ENCODE peak calls at places on chromosomes 2 and 18, in seven cellular contexts. W is RPMI7951; R is stomach; H is neural crest cell; N is activated naive CD8-positive, alpha-beta T cell treated with anti-CD3 and anti-CD28 coated beads, Interleukin-2, amount 50 U/mL, for 24 hours; K is mucosa of descending colon; M is iris pigment epithelial cell. P is an unnamed sample.

GRCh38 chr2:94979406-94980375 is 45.8 kb upstream of the MAL start:
- DNase-seq in R (no peak), N (no peak), M (no peak), K (no peak), W (no peak), H (no peak), P (no peak)

GRCh38 chr18:25895518-25895917 is 194.9 kb downstream of the SS18 start:
- DNase-seq in M (no peak), H (no peak), R (no peak), W (no peak), N (no peak), K (no peak), P (no peak)

GRCh38 chr2:172131713-172132555 is 29.2 kb upstream of the DLX2 start:
- DNase-seq in K (no peak), R (no peak), W (no peak), H (no peak), M (no peak), N (no peak), P (no peak)

GRCh38 chr2:169928463-169928864 is 101.2 kb downstream of the UBR3 start:
- DNase-seq in M (peak), W (peak), K (no peak), H (no peak), R (no peak), N (no peak), P (peak)

GRCh38 chr2:168920504-168921157 is 19.5 kb downstream of the G6PC2 start:
- DNase-seq in H (no peak), N (no peak), K (no peak), M (peak), R (no peak), W (peak), P (peak)

GRCh38 chr18:34729740-34730338 is 19.7 kb downstream of the DTNA start:
- DNase-seq in M (no peak), K (no peak), R (no peak), N (no peak), W (no peak), H (no peak), P (no peak)

GRCh38 chr2:144456680-144457079 is 63.2 kb downstream of the ZEB2 start:
- DNase-seq in W (peak), N (no peak), K (no peak), R (no peak), H (no peak), M (peak), P (peak)

GRCh38 chr2:114727012-114727411 is 284.6 kb downstream of the DPP10 start:
- DNase-seq in N (no peak), W (no peak), R (no peak), H (no peak), M (no peak), K (no peak), P (no peak)

GRCh38 chr18:36296591-36297418 is 708 bp upstream of the FHOD3 start:
- DNase-seq in K (peak), N (peak), H (peak), W (peak), M (peak), R (no peak), P (peak)

GRCh38 chr2:169034256-169034655 is 3.1 kb upstream of the ABCB11 start:
- DNase-seq in R (peak), K (no peak), W (peak), H (no peak), N (no peak), M (peak), P (peak)

GRCh38 chr2:102119255-102119654 is 23.3 kb upstream of the IL1R1 start:
- DNase-seq in W (no peak), N (no peak), R (no peak), M (no peak), K (no peak), H (no peak), P (no peak)

GRCh38 chr2:72014871-72015270 is 132.8 kb downstream of the CYP26B1 start:
- DNase-seq in N (no peak), W (no peak), M (peak), K (no peak), H (no peak), R (no peak), P (no peak)

GRCh38 chr18:53991202-53991601 is 233.3 kb downstream of the MBD2 start:
- DNase-seq in R (no peak), M (peak), K (no peak), H (no peak), N (no peak), W (peak), P (no peak)

GRCh38 chr18:75041586-75041985 is 167.4 kb downstream of the PTGR3 start:
- DNase-seq in R (no peak), M (peak), K (no peak), N (no peak), H (no peak), W (peak), P (peak)

GRCh38 chr2:75466708-75467311 is 93.9 kb downstream of the EVA1A start:
- DNase-seq in R (peak), H (peak), M (peak), N (peak), K (no peak), W (peak), P (no peak)

GRCh38 chr2:47193607-47194006 is 38.5 kb upstream of the STPG4 start:
- DNase-seq in K (no peak), H (no peak), R (no peak), M (no peak), N (no peak), W (no peak), P (no peak)

GRCh38 chr2:73112913-73113633 is at the start of gene RAB11FIP5:
- DNase-seq in R (peak), N (peak), M (peak), H (peak), K (peak), W (peak), P (peak)

GRCh38 chr2:27651056-27651455 is 12.4 kb downstream of the SUPT7L start:
- DNase-seq in W (no peak), R (no peak), H (no peak), N (no peak), K (no peak), M (peak), P (no peak)

GRCh38 chr2:237581751-237582746 is 8.5 kb downstream of the RAB17 start:
- DNase-seq in M (peak), N (peak), R (peak), W (peak), H (peak), K (no peak), P (peak)

GRCh38 chr2:69390474-69390873 is 3.4 kb upstream of the GFPT1 start:
- DNase-seq in K (no peak), N (no peak), H (no peak), M (no peak), W (no peak), R (no peak), P (no peak)

GRCh38 chr2:37809525-37809924 is 115.6 kb upstream of the RMDN2 start:
- DNase-seq in H (no peak), R (peak), M (peak), N (no peak), K (no peak), W (peak), P (peak)

GRCh38 chr2:6771539-6772365 is 94.0 kb downstream of the CMPK2 start:
- DNase-seq in R (no peak), W (no peak), K (no peak), M (no peak), N (no peak), H (peak), P (no peak)

GRCh38 chr2:191607101-191607500 is 70.8 kb upstream of the NABP1 start:
- DNase-seq in W (no peak), N (no peak), K (no peak), R (no peak), M (peak), H (no peak), P (no peak)

GRCh38 chr2:15642334-15643208 is 50.9 kb downstream of the DDX1 start:
- DNase-seq in H (no peak), K (no peak), M (peak), N (no peak), W (no peak), R (no peak), P (no peak)

GRCh38 chr2:168962636-168963035 is 61.5 kb downstream of the G6PC2 start:
- DNase-seq in K (no peak), W (no peak), H (no peak), R (no peak), N (no peak), M (peak), P (no peak)

GRCh38 chr18:58336605-58337004 is 292.3 kb downstream of the ALPK2 start:
- DNase-seq in N (no peak), W (no peak), R (no peak), M (peak), K (no peak), H (no peak), P (no peak)

GRCh38 chr2:197890160-197890559 is 85.8 kb downstream of the PLCL1 start:
- DNase-seq in N (no peak), H (no peak), R (no peak), K (no peak), M (no peak), W (peak), P (no peak)

GRCh38 chr18:65753520-65753919 is 2.7 kb downstream of the CDH7 start:
- DNase-seq in K (no peak), W (no peak), R (no peak), M (peak), N (no peak), H (peak), P (peak)

GRCh38 chr2:212494413-212495020 is 44.1 kb downstream of the ERBB4 start:
- DNase-seq in W (no peak), H (no peak), M (no peak), K (no peak), R (no peak), N (no peak), P (no peak)

GRCh38 chr2:97720746-97721145 is 7.4 kb downstream of the ZAP70 start:
- DNase-seq in M (no peak), W (no peak), H (no peak), K (no peak), N (no peak), R (no peak), P (no peak)

GRCh38 chr2:224407241-224407680 is 5.4 kb upstream of the FAM124B start:
- DNase-seq in H (no peak), K (no peak), R (no peak), M (no peak), W (no peak), N (no peak), P (no peak)

GRCh38 chr2:127145255-127145899 is 38.4 kb upstream of the BIN1 start:
- DNase-seq in W (peak), H (no peak), M (peak), R (no peak), N (no peak), K (no peak), P (no peak)

P was measured in foreskin melanocyte.